ENCODE peak calls at places on chromosomes 16 and 17, in six cellular contexts. One of them, this sample, is unnamed.

GRCh38 chr17:13597723-13598347 is 3.9 kb downstream of the HS3ST3A1 start:
- DNase-seq in mesothelial cell of epicardium: no peak
- DNase-seq in adrenal gland: peak; percentile 26
- DNase-seq in stimulated activated CD8-positive, alpha-beta memory T cell treated with anti-CD3 and anti-CD28 coated beads, Interleukin-12 subunit alpha, Interleukin-12 subunit beta, amount 100 ng/mL, for 4 hours: no peak
- DNase-seq in pancreas: no peak
- DNase-seq in HCEC 1CT: peak; percentile 58
- DNase-seq in this sample: peak; percentile 5

GRCh38 chr16:59412275-59412841 is 678.2 kb upstream of the GOT2 start:
- DNase-seq in mesothelial cell of epicardium: no peak
- DNase-seq in adrenal gland: no peak
- DNase-seq in stimulated activated CD8-positive, alpha-beta memory T cell treated with anti-CD3 and anti-CD28 coated beads, Interleukin-12 subunit alpha, Interleukin-12 subunit beta, amount 100 ng/mL, for 4 hours: no peak
- DNase-seq in pancreas: no peak
- DNase-seq in HCEC 1CT: no peak
- DNase-seq in this sample: no peak

GRCh38 chr16:14301150-14302030 is 230.3 kb downstream of the MRTFB start:
- DNase-seq in mesothelial cell of epicardium: no peak
- DNase-seq in adrenal gland: peak; percentile 63
- DNase-seq in stimulated activated CD8-positive, alpha-beta memory T cell treated with anti-CD3 and anti-CD28 coated beads, Interleukin-12 subunit alpha, Interleukin-12 subunit beta, amount 100 ng/mL, for 4 hours: peak; percentile 40
- DNase-seq in pancreas: peak; percentile 79
- DNase-seq in HCEC 1CT: peak; percentile 35
- DNase-seq in this sample: no peak

GRCh38 chr16:24939224-24939623 is 75.9 kb downstream of the ARHGAP17 start:
- DNase-seq in mesothelial cell of epicardium: no peak
- DNase-seq in adrenal gland: no peak
- DNase-seq in stimulated activated CD8-positive, alpha-beta memory T cell treated with anti-CD3 and anti-CD28 coated beads, Interleukin-12 subunit alpha, Interleukin-12 subunit beta, amount 100 ng/mL, for 4 hours: no peak
- DNase-seq in pancreas: no peak
- DNase-seq in HCEC 1CT: no peak
- DNase-seq in this sample: no peak

GRCh38 chr17:43758497-43759174 is at the start of gene SOST:
- DNase-seq in mesothelial cell of epicardium: no peak
- DNase-seq in adrenal gland: no peak
- DNase-seq in stimulated activated CD8-positive, alpha-beta memory T cell treated with anti-CD3 and anti-CD28 coated beads, Interleukin-12 subunit alpha, Interleukin-12 subunit beta, amount 100 ng/mL, for 4 hours: no peak
- DNase-seq in pancreas: no peak
- DNase-seq in HCEC 1CT: no peak
- DNase-seq in this sample: no peak

GRCh38 chr16:50308237-50308965 is 42.0 kb downstream of the ADCY7 start:
- DNase-seq in mesothelial cell of epicardium: no peak
- DNase-seq in adrenal gland: no peak
- DNase-seq in stimulated activated CD8-positive, alpha-beta memory T cell treated with anti-CD3 and anti-CD28 coated beads, Interleukin-12 subunit alpha, Interleukin-12 subunit beta, amount 100 ng/mL, for 4 hours: no peak
- DNase-seq in pancreas: no peak
- DNase-seq in HCEC 1CT: no peak
- DNase-seq in this sample: no peak

GRCh38 chr16:84360170-84360569 is 8.2 kb upstream of the ATP2C2 start:
- DNase-seq in mesothelial cell of epicardium: no peak
- DNase-seq in adrenal gland: no peak
- DNase-seq in stimulated activated CD8-positive, alpha-beta memory T cell treated with anti-CD3 and anti-CD28 coated beads, Interleukin-12 subunit alpha, Interleukin-12 subunit beta, amount 100 ng/mL, for 4 hours: peak; percentile 6
- DNase-seq in pancreas: no peak
- DNase-seq in HCEC 1CT: no peak
- DNase-seq in this sample: no peak

GRCh38 chr17:50060951-50061712 is 5.2 kb downstream of the ITGA3 start:
- DNase-seq in mesothelial cell of epicardium: no peak
- DNase-seq in adrenal gland: peak; percentile 67
- DNase-seq in stimulated activated CD8-positive, alpha-beta memory T cell treated with anti-CD3 and anti-CD28 coated beads, Interleukin-12 subunit alpha, Interleukin-12 subunit beta, amount 100 ng/mL, for 4 hours: no peak
- DNase-seq in pancreas: peak; percentile 69
- DNase-seq in HCEC 1CT: peak; percentile 76
- DNase-seq in this sample: no peak

GRCh38 chr17:7215652-7216139 is 3.9 kb downstream of the DLG4 start:
- DNase-seq in mesothelial cell of epicardium: no peak
- DNase-seq in adrenal gland: no peak
- DNase-seq in stimulated activated CD8-positive, alpha-beta memory T cell treated with anti-CD3 and anti-CD28 coated beads, Interleukin-12 subunit alpha, Interleukin-12 subunit beta, amount 100 ng/mL, for 4 hours: no peak
- DNase-seq in pancreas: no peak
- DNase-seq in HCEC 1CT: no peak
- DNase-seq in this sample: no peak

GRCh38 chr17:63960430-63960829 is 12.3 kb downstream of the SCN4A start:
- DNase-seq in mesothelial cell of epicardium: no peak
- DNase-seq in adrenal gland: no peak
- DNase-seq in stimulated activated CD8-positive, alpha-beta memory T cell treated with anti-CD3 and anti-CD28 coated beads, Interleukin-12 subunit alpha, Interleukin-12 subunit beta, amount 100 ng/mL, for 4 hours: no peak
- DNase-seq in pancreas: no peak
- DNase-seq in HCEC 1CT: no peak
- DNase-seq in this sample: no peak

GRCh38 chr17:46191332-46192210 is 1.7 kb downstream of the KANSL1 start:
- DNase-seq in mesothelial cell of epicardium: no peak
- DNase-seq in adrenal gland: peak; percentile 54
- DNase-seq in stimulated activated CD8-positive, alpha-beta memory T cell treated with anti-CD3 and anti-CD28 coated beads, Interleukin-12 subunit alpha, Interleukin-12 subunit beta, amount 100 ng/mL, for 4 hours: no peak
- DNase-seq in pancreas: no peak
- DNase-seq in HCEC 1CT: peak; percentile 9
- DNase-seq in this sample: peak; percentile 75

GRCh38 chr16:716250-716607 is 1.3 kb downstream of the METRN start:
- DNase-seq in mesothelial cell of epicardium: no peak
- DNase-seq in adrenal gland: peak; percentile 78
- DNase-seq in stimulated activated CD8-positive, alpha-beta memory T cell treated with anti-CD3 and anti-CD28 coated beads, Interleukin-12 subunit alpha, Interleukin-12 subunit beta, amount 100 ng/mL, for 4 hours: no peak
- DNase-seq in pancreas: peak; percentile 83
- DNase-seq in HCEC 1CT: peak; percentile 22
- DNase-seq in this sample: no peak

GRCh38 chr17:13587487-13588338 is 14.0 kb downstream of the HS3ST3A1 start:
- DNase-seq in mesothelial cell of epicardium: no peak
- DNase-seq in adrenal gland: no peak
- DNase-seq in stimulated activated CD8-positive, alpha-beta memory T cell treated with anti-CD3 and anti-CD28 coated beads, Interleukin-12 subunit alpha, Interleukin-12 subunit beta, amount 100 ng/mL, for 4 hours: no peak
- DNase-seq in pancreas: no peak
- DNase-seq in HCEC 1CT: peak; percentile 53
- DNase-seq in this sample: no peak

GRCh38 chr16:67936124-67936875 is at the start of gene PSMB10:
- DNase-seq in mesothelial cell of epicardium: peak; percentile 60
- DNase-seq in adrenal gland: peak; percentile 61
- DNase-seq in stimulated activated CD8-positive, alpha-beta memory T cell treated with anti-CD3 and anti-CD28 coated beads, Interleukin-12 subunit alpha, Interleukin-12 subunit beta, amount 100 ng/mL, for 4 hours: peak; percentile 61
- DNase-seq in pancreas: peak; percentile 71
- DNase-seq in HCEC 1CT: peak; percentile 60
- DNase-seq in this sample: peak; percentile 67

GRCh38 chr17:9646556-9646905 is 1.2 kb downstream of the USP43 start:
- DNase-seq in mesothelial cell of epicardium: peak; percentile 39
- DNase-seq in adrenal gland: no peak
- DNase-seq in stimulated activated CD8-positive, alpha-beta memory T cell treated with anti-CD3 and anti-CD28 coated beads, Interleukin-12 subunit alpha, Interleukin-12 subunit beta, amount 100 ng/mL, for 4 hours: no peak
- DNase-seq in pancreas: no peak
- DNase-seq in HCEC 1CT: no peak
- DNase-seq in this sample: no peak

GRCh38 chr16:48434653-48435318 is 49.6 kb upstream of the SIAH1 start:
- DNase-seq in mesothelial cell of epicardium: no peak
- DNase-seq in adrenal gland: no peak
- DNase-seq in stimulated activated CD8-positive, alpha-beta memory T cell treated with anti-CD3 and anti-CD28 coated beads, Interleukin-12 subunit alpha, Interleukin-12 subunit beta, amount 100 ng/mL, for 4 hours: no peak
- DNase-seq in pancreas: no peak
- DNase-seq in HCEC 1CT: peak; percentile 45
- DNase-seq in this sample: peak; percentile 68

GRCh38 chr17:76527430-76528111 is 9.9 kb downstream of the CYGB start:
- DNase-seq in mesothelial cell of epicardium: no peak
- DNase-seq in adrenal gland: peak; percentile 38
- DNase-seq in stimulated activated CD8-positive, alpha-beta memory T cell treated with anti-CD3 and anti-CD28 coated beads, Interleukin-12 subunit alpha, Interleukin-12 subunit beta, amount 100 ng/mL, for 4 hours: no peak
- DNase-seq in pancreas: no peak
- DNase-seq in HCEC 1CT: peak; percentile 87
- DNase-seq in this sample: no peak

GRCh38 chr16:30166202-30166902 is 17.1 kb upstream of the CORO1A start:
- DNase-seq in mesothelial cell of epicardium: no peak
- DNase-seq in adrenal gland: no peak
- DNase-seq in stimulated activated CD8-positive, alpha-beta memory T cell treated with anti-CD3 and anti-CD28 coated beads, Interleukin-12 subunit alpha, Interleukin-12 subunit beta, amount 100 ng/mL, for 4 hours: no peak
- DNase-seq in pancreas: no peak
- DNase-seq in HCEC 1CT: no peak
- DNase-seq in this sample: peak; percentile 82

GRCh38 chr16:426906-427249 is 1.4 kb downstream of the RAB11FIP3 start:
- DNase-seq in mesothelial cell of epicardium: no peak
- DNase-seq in adrenal gland: peak; percentile 44
- DNase-seq in stimulated activated CD8-positive, alpha-beta memory T cell treated with anti-CD3 and anti-CD28 coated beads, Interleukin-12 subunit alpha, Interleukin-12 subunit beta, amount 100 ng/mL, for 4 hours: no peak
- DNase-seq in pancreas: no peak
- DNase-seq in HCEC 1CT: no peak
- DNase-seq in this sample: no peak

GRCh38 chr17:33487187-33487586 is 194.1 kb upstream of the ASIC2 start:
- DNase-seq in mesothelial cell of epicardium: no peak
- DNase-seq in adrenal gland: no peak
- DNase-seq in stimulated activated CD8-positive, alpha-beta memory T cell treated with anti-CD3 and anti-CD28 coated beads, Interleukin-12 subunit alpha, Interleukin-12 subunit beta, amount 100 ng/mL, for 4 hours: no peak
- DNase-seq in pancreas: no peak
- DNase-seq in HCEC 1CT: no peak
- DNase-seq in this sample: no peak

GRCh38 chr17:42325026-42325425 is 36.7 kb downstream of the STAT5A start:
- DNase-seq in mesothelial cell of epicardium: no peak
- DNase-seq in adrenal gland: peak; percentile 61
- DNase-seq in stimulated activated CD8-positive, alpha-beta memory T cell treated with anti-CD3 and anti-CD28 coated beads, Interleukin-12 subunit alpha, Interleukin-12 subunit beta, amount 100 ng/mL, for 4 hours: no peak
- DNase-seq in pancreas: no peak
- DNase-seq in HCEC 1CT: peak; percentile 71
- DNase-seq in this sample: no peak

GRCh38 chr17:10380631-10381408 is 8.0 kb upstream of the MYH13 start:
- DNase-seq in mesothelial cell of epicardium: no peak
- DNase-seq in adrenal gland: no peak
- DNase-seq in stimulated activated CD8-positive, alpha-beta memory T cell treated with anti-CD3 and anti-CD28 coated beads, Interleukin-12 subunit alpha, Interleukin-12 subunit beta, amount 100 ng/mL, for 4 hours: no peak
- DNase-seq in pancreas: no peak
- DNase-seq in HCEC 1CT: no peak
- DNase-seq in this sample: no peak

GRCh38 chr17:17412331-17412730 is 64.5 kb upstream of the MED9 start:
- DNase-seq in mesothelial cell of epicardium: no peak
- DNase-seq in adrenal gland: no peak
- DNase-seq in stimulated activated CD8-positive, alpha-beta memory T cell treated with anti-CD3 and anti-CD28 coated beads, Interleukin-12 subunit alpha, Interleukin-12 subunit beta, amount 100 ng/mL, for 4 hours: no peak
- DNase-seq in pancreas: no peak
- DNase-seq in HCEC 1CT: peak; percentile 70
- DNase-seq in this sample: no peak

GRCh38 chr17:17849147-17849820 is 12.5 kb upstream of the SREBF1 start:
- DNase-seq in mesothelial cell of epicardium: no peak
- DNase-seq in adrenal gland: no peak
- DNase-seq in stimulated activated CD8-positive, alpha-beta memory T cell treated with anti-CD3 and anti-CD28 coated beads, Interleukin-12 subunit alpha, Interleukin-12 subunit beta, amount 100 ng/mL, for 4 hours: peak; percentile 71
- DNase-seq in pancreas: no peak
- DNase-seq in HCEC 1CT: no peak
- DNase-seq in this sample: peak; percentile 72

GRCh38 chr16:89365996-89366395 is 124.4 kb downstream of the ANKRD11 start:
- DNase-seq in mesothelial cell of epicardium: no peak
- DNase-seq in adrenal gland: no peak
- DNase-seq in stimulated activated CD8-positive, alpha-beta memory T cell treated with anti-CD3 and anti-CD28 coated beads, Interleukin-12 subunit alpha, Interleukin-12 subunit beta, amount 100 ng/mL, for 4 hours: no peak
- DNase-seq in pancreas: no peak
- DNase-seq in HCEC 1CT: no peak
- DNase-seq in this sample: no peak

GRCh38 chr17:80468781-80469533 is 7.5 kb downstream of the NPTX1 start:
- DNase-seq in mesothelial cell of epicardium: no peak
- DNase-seq in adrenal gland: no peak
- DNase-seq in stimulated activated CD8-positive, alpha-beta memory T cell treated with anti-CD3 and anti-CD28 coated beads, Interleukin-12 subunit alpha, Interleukin-12 subunit beta, amount 100 ng/mL, for 4 hours: no peak
- DNase-seq in pancreas: no peak
- DNase-seq in HCEC 1CT: no peak
- DNase-seq in this sample: no peak

GRCh38 chr16:80932725-80933124 is 74.0 kb downstream of the CMC2 start:
- DNase-seq in mesothelial cell of epicardium: no peak
- DNase-seq in adrenal gland: peak; percentile 67
- DNase-seq in stimulated activated CD8-positive, alpha-beta memory T cell treated with anti-CD3 and anti-CD28 coated beads, Interleukin-12 subunit alpha, Interleukin-12 subunit beta, amount 100 ng/mL, for 4 hours: no peak
- DNase-seq in pancreas: no peak
- DNase-seq in HCEC 1CT: peak; percentile 68
- DNase-seq in this sample: no peak

GRCh38 chr17:28041844-28042656 is 427 bp upstream of the NLK start:
- DNase-seq in mesothelial cell of epicardium: no peak
- DNase-seq in adrenal gland: no peak
- DNase-seq in stimulated activated CD8-positive, alpha-beta memory T cell treated with anti-CD3 and anti-CD28 coated beads, Interleukin-12 subunit alpha, Interleukin-12 subunit beta, amount 100 ng/mL, for 4 hours: no peak
- DNase-seq in pancreas: no peak
- DNase-seq in HCEC 1CT: peak; percentile 9
- DNase-seq in this sample: no peak

GRCh38 chr16:87465306-87465705 is 27.5 kb downstream of the ZCCHC14 start:
- DNase-seq in mesothelial cell of epicardium: no peak
- DNase-seq in adrenal gland: peak; percentile 88
- DNase-seq in stimulated activated CD8-positive, alpha-beta memory T cell treated with anti-CD3 and anti-CD28 coated beads, Interleukin-12 subunit alpha, Interleukin-12 subunit beta, amount 100 ng/mL, for 4 hours: no peak
- DNase-seq in pancreas: peak; percentile 77
- DNase-seq in HCEC 1CT: peak; percentile 82
- DNase-seq in this sample: peak; percentile 53

GRCh38 chr17:75088902-75089417 is 1.2 kb downstream of the SLC16A5 start:
- DNase-seq in mesothelial cell of epicardium: no peak
- DNase-seq in adrenal gland: no peak
- DNase-seq in stimulated activated CD8-positive, alpha-beta memory T cell treated with anti-CD3 and anti-CD28 coated beads, Interleukin-12 subunit alpha, Interleukin-12 subunit beta, amount 100 ng/mL, for 4 hours: no peak
- DNase-seq in pancreas: no peak
- DNase-seq in HCEC 1CT: peak; percentile 49
- DNase-seq in this sample: no peak

GRCh38 chr17:57342141-57342540 is 85.8 kb downstream of the MSI2 start:
- DNase-seq in mesothelial cell of epicardium: no peak
- DNase-seq in adrenal gland: no peak
- DNase-seq in stimulated activated CD8-positive, alpha-beta memory T cell treated with anti-CD3 and anti-CD28 coated beads, Interleukin-12 subunit alpha, Interleukin-12 subunit beta, amount 100 ng/mL, for 4 hours: no peak
- DNase-seq in pancreas: no peak
- DNase-seq in HCEC 1CT: no peak
- DNase-seq in this sample: no peak

GRCh38 chr17:30958187-30958586 is 12.7 kb upstream of the RNF135 start:
- DNase-seq in mesothelial cell of epicardium: no peak
- DNase-seq in adrenal gland: no peak
- DNase-seq in stimulated activated CD8-positive, alpha-beta memory T cell treated with anti-CD3 and anti-CD28 coated beads, Interleukin-12 subunit alpha, Interleukin-12 subunit beta, amount 100 ng/mL, for 4 hours: no peak
- DNase-seq in pancreas: no peak
- DNase-seq in HCEC 1CT: no peak
- DNase-seq in this sample: no peak

GRCh38 chr16:13645525-13645924 is 274.4 kb upstream of the ERCC4 start:
- DNase-seq in mesothelial cell of epicardium: no peak
- DNase-seq in adrenal gland: no peak
- DNase-seq in stimulated activated CD8-positive, alpha-beta memory T cell treated with anti-CD3 and anti-CD28 coated beads, Interleukin-12 subunit alpha, Interleukin-12 subunit beta, amount 100 ng/mL, for 4 hours: no peak
- DNase-seq in pancreas: no peak
- DNase-seq in HCEC 1CT: no peak
- DNase-seq in this sample: no peak

GRCh38 chr17:42180922-42181850 is at the start of gene KCNH4:
- DNase-seq in mesothelial cell of epicardium: no peak
- DNase-seq in adrenal gland: peak; percentile 83
- DNase-seq in stimulated activated CD8-positive, alpha-beta memory T cell treated with anti-CD3 and anti-CD28 coated beads, Interleukin-12 subunit alpha, Interleukin-12 subunit beta, amount 100 ng/mL, for 4 hours: peak; percentile 76
- DNase-seq in pancreas: peak; percentile 75
- DNase-seq in HCEC 1CT: peak; percentile 50
- DNase-seq in this sample: peak; percentile 94

This sample was measured in HL-60.